ENCODE peak calls at places on chromosome 14, in ten cellular contexts. S is T-helper 2 cell, X is HEK293T, T is Peyer's patch, Z is AG10803, N is K562, I is astrocyte of the spinal cord, O is HTR-8/SVneo, G is mesendoderm, R is anterior cingulate cortex. D is an unnamed sample.

GRCh38 chr14:92573761-92574498 is 60.3 kb downstream of the RIN3 start:
- DNase-seq in S (no peak), O (no peak), G (no peak), N (no peak), I (no peak), T (no peak), X (no peak), R (no peak), Z (no peak), D (no peak)

GRCh38 chr14:55446127-55446736 is 5.8 kb upstream of the TBPL2 start:
- DNase-seq in X (peak), R (no peak), I (peak), T (peak), N (peak), O (peak), S (peak), G (peak), Z (peak), D (peak)

GRCh38 chr14:105144231-105144665 is 24.3 kb downstream of the JAG2 start:
- DNase-seq in Z (no peak), N (no peak), T (no peak), I (no peak), O (no peak), G (no peak), R (no peak), S (no peak), X (no peak), D (no peak)

GRCh38 chr14:87935895-87936294 is 57.1 kb downstream of the GALC start:
- DNase-seq in T (no peak), R (no peak), I (no peak), S (no peak), Z (no peak), G (no peak), N (no peak), O (no peak), X (no peak), D (no peak)

GRCh38 chr14:50347521-50347920 is 35.4 kb downstream of the DMAC2L start:
- DNase-seq in S (no peak), T (no peak), Z (peak), O (no peak), X (no peak), N (peak), R (no peak), G (no peak), I (peak), D (peak)

GRCh38 chr14:24058260-24058950 is 6.6 kb downstream of the CARMIL3 start:
- DNase-seq in T (peak), R (no peak), O (peak), Z (peak), X (peak), S (peak), G (peak), N (no peak), I (peak), D (peak)

GRCh38 chr14:88164906-88165534 is 158.0 kb downstream of the KCNK10 start:
- DNase-seq in G (no peak), Z (no peak), N (no peak), X (no peak), S (peak), I (no peak), T (no peak), R (no peak), O (no peak), D (peak)

GRCh38 chr14:89399594-89400068 is 17.4 kb downstream of the FOXN3 start:
- DNase-seq in Z (peak), X (peak), G (peak), I (peak), R (no peak), N (no peak), S (no peak), T (no peak), O (no peak), D (peak)

GRCh38 chr14:99543985-99544384 is 60.0 kb downstream of the CCDC85C start:
- DNase-seq in T (no peak), R (no peak), N (no peak), Z (no peak), G (no peak), X (no peak), O (no peak), I (no peak), S (no peak), D (no peak)

GRCh38 chr14:58299665-58300202 is 1.4 kb downstream of the ARID4A start:
- DNase-seq in N (no peak), T (no peak), I (peak), S (peak), Z (no peak), G (peak), O (peak), X (peak), R (no peak), D (no peak)

GRCh38 chr14:50560929-50561280 is 960 bp downstream of the ATL1 start:
- DNase-seq in X (peak), Z (peak), R (peak), S (peak), G (peak), N (no peak), O (peak), I (peak), T (peak), D (peak)

GRCh38 chr14:62187265-62187664 is 425.0 kb downstream of the SNAPC1 start:
- DNase-seq in X (no peak), G (peak), O (no peak), N (no peak), I (no peak), S (no peak), Z (no peak), T (no peak), R (no peak), D (no peak)

GRCh38 chr14:104394606-104394910 is 185.0 kb upstream of the C14orf180 start:
- DNase-seq in X (no peak), I (no peak), T (peak), Z (no peak), R (no peak), O (no peak), S (no peak), G (no peak), N (no peak), D (no peak)

GRCh38 chr14:75433631-75434556 is 6.1 kb downstream of the JDP2 start:
- DNase-seq in N (no peak), Z (peak), O (no peak), I (no peak), R (no peak), T (no peak), S (no peak), G (no peak), X (no peak), D (no peak)

GRCh38 chr14:53032838-53033390 is 82.1 kb upstream of the FERMT2 start:
- DNase-seq in S (no peak), N (no peak), T (no peak), G (no peak), O (no peak), R (no peak), Z (peak), X (no peak), I (no peak), D (no peak)

GRCh38 chr14:50399251-50400032 is 2.8 kb upstream of the CDKL1 start:
- DNase-seq in S (no peak), I (peak), G (no peak), N (no peak), O (no peak), Z (peak), R (no peak), T (no peak), X (no peak), D (peak)

GRCh38 chr14:103693514-103693913 is 21.7 kb downstream of the XRCC3 start:
- DNase-seq in G (no peak), X (no peak), T (no peak), I (no peak), S (no peak), O (no peak), N (no peak), R (no peak), Z (no peak), D (no peak)

GRCh38 chr14:60515696-60516284 is 6.8 kb downstream of the SIX6 start:
- DNase-seq in O (no peak), I (no peak), T (no peak), G (peak), S (no peak), N (no peak), R (no peak), X (no peak), Z (no peak), D (no peak)

GRCh38 chr14:61619494-61619893 is 75.8 kb upstream of the HIF1A start:
- DNase-seq in G (no peak), I (no peak), O (no peak), T (no peak), Z (no peak), S (no peak), N (no peak), R (no peak), X (no peak), D (no peak)

GRCh38 chr14:61911534-61911933 is 149.3 kb downstream of the SNAPC1 start:
- DNase-seq in T (peak), O (no peak), G (no peak), I (no peak), Z (no peak), S (no peak), X (no peak), N (no peak), R (no peak), D (no peak)

GRCh38 chr14:63956326-63956725 is 103.5 kb downstream of the SYNE2 start:
- DNase-seq in N (no peak), G (no peak), T (no peak), S (no peak), R (no peak), O (no peak), X (no peak), Z (peak), I (no peak), D (no peak)

GRCh38 chr14:105485720-105486332 is 860 bp upstream of the CRIP1 start:
- DNase-seq in O (no peak), R (no peak), Z (no peak), N (peak), T (no peak), G (peak), S (peak), X (peak), I (no peak), D (no peak)

GRCh38 chr14:73283592-73284379 is 46.5 kb downstream of the PAPLN start:
- DNase-seq in T (no peak), Z (peak), S (no peak), I (peak), G (peak), N (no peak), R (no peak), O (no peak), X (no peak), D (peak)

GRCh38 chr14:42192659-42193425 is 586.2 kb downstream of the LRFN5 start:
- DNase-seq in N (no peak), I (peak), X (no peak), Z (peak), G (peak), S (no peak), R (no peak), O (peak), T (no peak), D (peak)

GRCh38 chr14:23141706-23142467 is 22.8 kb upstream of the CEBPE start:
- DNase-seq in T (no peak), R (no peak), X (no peak), N (no peak), I (peak), O (peak), G (peak), Z (peak), S (no peak), D (peak)

GRCh38 chr14:38210587-38211257 is 3.0 kb downstream of the SSTR1 start:
- DNase-seq in N (no peak), S (no peak), Z (peak), I (peak), G (no peak), T (no peak), R (no peak), O (peak), X (no peak), D (peak)

GRCh38 chr14:24184104-24184970 is 4.3 kb downstream of the IPO4 start:
- DNase-seq in S (no peak), Z (no peak), I (no peak), R (no peak), G (no peak), N (no peak), X (no peak), O (no peak), T (no peak), D (no peak)

GRCh38 chr14:70962935-70963334 is 55.7 kb downstream of the PCNX1 start:
- DNase-seq in N (no peak), G (no peak), X (no peak), I (no peak), Z (no peak), S (peak), O (no peak), T (no peak), R (no peak), D (no peak)

GRCh38 chr14:20706657-20707355 is 18.2 kb downstream of the ANG start:
- DNase-seq in T (no peak), S (no peak), X (no peak), N (no peak), O (no peak), G (no peak), R (no peak), I (no peak), Z (no peak), D (no peak)

GRCh38 chr14:76884853-76885276 is 58.7 kb downstream of the LRRC74A start:
- DNase-seq in N (no peak), G (peak), S (no peak), R (no peak), X (no peak), Z (no peak), O (no peak), I (no peak), T (no peak), D (no peak)

GRCh38 chr14:104192146-104192882 is 53.9 kb downstream of the KIF26A start:
- DNase-seq in N (no peak), I (no peak), S (no peak), X (no peak), G (no peak), R (no peak), Z (no peak), T (no peak), O (no peak), D (no peak)

GRCh38 chr14:105376521-105377440 is 21.6 kb upstream of the TEX22 start:
- DNase-seq in N (peak), X (no peak), S (no peak), T (no peak), Z (no peak), R (no peak), G (peak), O (no peak), I (no peak), D (no peak)

GRCh38 chr14:96001866-96002510 is 37.2 kb upstream of the C14orf132 start:
- DNase-seq in X (no peak), G (peak), N (no peak), Z (peak), R (no peak), O (peak), I (peak), T (no peak), S (no peak), D (peak)

GRCh38 chr14:34851395-34851794 is 23.8 kb downstream of the BAZ1A start:
- DNase-seq in Z (peak), T (no peak), N (no peak), X (no peak), R (no peak), O (no peak), I (peak), G (no peak), S (no peak), D (peak)

GRCh38 chr14:68787235-68787727 is 5.6 kb downstream of the ZFP36L1 start:
- DNase-seq in O (no peak), Z (no peak), N (no peak), I (peak), T (peak), X (no peak), S (peak), R (no peak), G (peak), D (peak)

GRCh38 chr14:24080142-24080530 is 8.8 kb downstream of the CPNE6 start:
- DNase-seq in X (no peak), T (no peak), O (no peak), Z (no peak), S (no peak), G (no peak), I (no peak), R (no peak), N (no peak), D (no peak)